ENCODE peak calls at places on chromosomes 2 and 18, in six cellular contexts. B is adrenal gland, T is type B pancreatic cell, K is endodermal cell, O is Calu3, S is GM12864. Q is an unnamed sample.

GRCh38 chr2:195575879-195576391 is 81.1 kb upstream of the SLC39A10 start:
- DNase-seq in B (no peak), T (no peak), K (no peak), O (peak), S (no peak), Q (no peak)

GRCh38 chr2:217835931-217836881 is 166.6 kb downstream of the TNS1 start:
- DNase-seq in B (no peak), T (no peak), K (peak), O (no peak), S (no peak), Q (no peak)

GRCh38 chr2:13919981-13920382 is 712.5 kb upstream of the LRATD1 start:
- DNase-seq in B (no peak), T (no peak), K (no peak), O (no peak), S (no peak), Q (no peak)

GRCh38 chr2:227436436-227436835 is 35.5 kb upstream of the AGFG1 start:
- DNase-seq in B (no peak), T (no peak), K (no peak), O (no peak), S (no peak), Q (no peak)

GRCh38 chr2:128750328-128751165 is 431.9 kb upstream of the HS6ST1 start:
- DNase-seq in B (no peak), T (no peak), K (no peak), O (no peak), S (no peak), Q (no peak)

GRCh38 chr2:17646096-17646554 is 105.6 kb downstream of the VSNL1 start:
- DNase-seq in B (peak), T (no peak), K (peak), O (peak), S (peak), Q (no peak)

GRCh38 chr2:72757177-72757775 is 68.6 kb downstream of the EXOC6B start:
- DNase-seq in B (peak), T (no peak), K (no peak), O (peak), S (no peak), Q (no peak)

GRCh38 chr2:235605306-235605998 is 111.6 kb downstream of the AGAP1 start:
- DNase-seq in B (peak), T (no peak), K (peak), O (no peak), S (no peak), Q (no peak)

GRCh38 chr2:172330060-172330671 is 97.2 kb upstream of the ITGA6 start:
- DNase-seq in B (no peak), T (no peak), K (peak), O (no peak), S (no peak), Q (no peak)

GRCh38 chr2:25674003-25674362 is 606 bp upstream of the DTNB start:
- DNase-seq in B (no peak), T (no peak), K (no peak), O (no peak), S (no peak), Q (no peak)

GRCh38 chr2:101255501-101255900 is 2.8 kb downstream of the CNOT11 start:
- DNase-seq in B (no peak), T (no peak), K (no peak), O (no peak), S (no peak), Q (no peak)

DNA sequence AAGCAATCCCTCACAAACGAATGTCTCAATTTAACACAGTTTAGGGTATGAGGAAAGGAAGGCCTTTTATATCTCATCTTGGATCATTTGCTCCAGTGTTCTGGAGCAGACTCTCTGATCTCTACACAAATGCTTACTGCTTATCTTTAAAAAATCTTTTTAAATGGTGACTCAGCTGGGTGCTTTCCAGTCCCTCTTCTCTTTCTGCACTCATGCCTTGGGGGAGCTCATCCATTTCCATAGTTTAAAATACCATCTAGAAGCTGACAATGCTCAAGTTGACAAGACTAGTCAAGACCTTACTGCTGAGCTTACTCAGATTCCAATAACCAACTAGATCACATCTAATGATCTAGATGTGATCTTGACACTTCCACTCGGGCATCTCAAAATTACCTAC is 56.2 kb downstream of the ETAA1 start:
- DNase-seq in B (no peak), T (no peak), K (no peak), O (no peak), S (no peak), Q (no peak)
- TF ChIP-seq CTCF in B (no peak), T (no peak), K (no peak), O (no peak), S (no peak), Q (no peak)

GRCh38 chr2:118763797-118764196 is 83.7 kb downstream of the EN1 start:
- DNase-seq in B (no peak), T (no peak), K (peak), O (no peak), S (no peak), Q (no peak)
- TF ChIP-seq CTCF in B (peak), T (peak), K (peak), O (no peak), S (no peak), Q (no peak)

DNA sequence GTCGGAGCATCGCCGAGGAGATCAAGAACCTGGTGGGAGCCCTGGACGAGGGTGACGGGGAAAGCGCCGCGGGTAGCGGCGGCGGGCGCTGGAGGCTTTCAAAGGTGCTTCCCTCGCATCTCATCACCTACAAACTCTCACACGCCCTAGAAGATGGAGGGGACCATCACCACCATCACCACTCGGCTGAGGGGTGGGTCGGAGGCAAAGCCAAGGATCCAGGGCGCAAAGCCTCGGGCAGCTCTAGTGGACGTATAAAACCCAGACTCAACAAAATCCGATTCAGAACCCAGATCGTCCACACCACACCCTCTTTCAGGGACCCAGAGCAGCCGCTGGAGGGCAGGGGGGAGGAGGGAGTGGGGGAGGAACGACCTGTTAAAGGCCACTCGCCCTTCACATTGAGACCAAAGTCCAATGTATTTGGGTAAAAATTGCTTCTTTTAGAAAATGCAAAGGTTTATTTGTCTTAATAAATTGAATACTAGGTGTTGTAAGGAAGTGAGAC is 1.5 kb downstream of the SOWAHC start:
- DNase-seq in B (no peak), T (no peak), K (peak), O (peak), S (no peak), Q (no peak)
- TF ChIP-seq CTCF in B (no peak), T (peak), K (peak), O (peak), S (no peak), Q (no peak)

GRCh38 chr2:174138161-174138560 is 110.2 kb downstream of the OLA1 start:
- DNase-seq in B (no peak), T (no peak), K (peak), O (no peak), S (no peak), Q (no peak)
- TF ChIP-seq CTCF in B (peak), T (peak), K (peak), O (no peak), S (peak), Q (peak)

GRCh38 chr2:163611557-163611906 is 124.3 kb downstream of the FIGN start:
- DNase-seq in B (no peak), T (no peak), K (no peak), O (no peak), S (no peak), Q (no peak)
- TF ChIP-seq CTCF in B (no peak), T (no peak), K (no peak), O (no peak), S (no peak), Q (no peak)

DNA sequence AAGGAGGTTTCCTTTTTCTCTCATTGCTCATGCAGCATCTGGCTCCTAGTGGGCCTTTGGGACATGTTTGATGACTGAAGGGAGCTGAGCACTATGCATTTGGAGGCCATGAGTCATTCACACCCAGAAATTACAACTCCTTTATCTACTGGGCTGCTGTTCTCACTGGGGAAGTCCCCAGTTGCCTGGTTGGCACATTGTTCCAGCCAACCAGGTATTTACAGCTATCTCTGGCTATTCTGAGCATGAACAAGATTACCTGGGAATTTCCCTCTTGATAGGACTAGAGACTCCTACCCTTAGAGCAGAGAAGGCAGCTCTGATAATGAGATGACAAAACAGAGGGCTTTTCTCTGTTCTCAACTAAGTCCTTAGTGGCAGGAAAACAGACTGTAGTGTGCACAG is 206.5 kb downstream of the SETBP1 start:
- DNase-seq in B (no peak), T (no peak), K (peak), O (peak), S (peak), Q (no peak)
- TF ChIP-seq CTCF in B (no peak), T (no peak), K (no peak), O (no peak), S (no peak), Q (no peak)

Q was measured in CD14-positive monocyte.